ENCODE peak calls at places on chromosomes 2 and 18, in four cellular contexts. One of them, this sample, is unnamed.

GRCh38 chr2:10985260-10985659 is 73.5 kb downstream of the KCNF1 start:
- DNase-seq in SW 1271: no peak
- DNase-seq in activated naive CD4-positive, alpha-beta T cell treated with Interleukin-2 at 50 U/mL for 16 hours: no peak
- DNase-seq in sciatic nerve: peak; percentile 41
- DNase-seq in this sample: no peak

GRCh38 chr2:112658301-112658700 is 12.6 kb downstream of the SLC20A1 start:
- DNase-seq in SW 1271: no peak
- DNase-seq in sciatic nerve: no peak
- DNase-seq in activated naive CD4-positive, alpha-beta T cell treated with Interleukin-2 at 50 U/mL for 16 hours: no peak
- DNase-seq in this sample: no peak

GRCh38 chr18:5296706-5297320 is 1.3 kb upstream of the ZBTB14 start:
- DNase-seq in sciatic nerve: peak; percentile 85
- DNase-seq in activated naive CD4-positive, alpha-beta T cell treated with Interleukin-2 at 50 U/mL for 16 hours: peak; percentile 67
- DNase-seq in SW 1271: peak; percentile 52
- DNase-seq in this sample: peak; percentile 45

GRCh38 chr2:168422584-168422983 is 33.5 kb upstream of the CERS6 start:
- DNase-seq in sciatic nerve: no peak
- DNase-seq in activated naive CD4-positive, alpha-beta T cell treated with Interleukin-2 at 50 U/mL for 16 hours: no peak
- DNase-seq in SW 1271: no peak
- DNase-seq in this sample: no peak

GRCh38 chr2:33062665-33063249 is 116.0 kb downstream of the LTBP1 start:
- DNase-seq in SW 1271: no peak
- DNase-seq in sciatic nerve: no peak
- DNase-seq in activated naive CD4-positive, alpha-beta T cell treated with Interleukin-2 at 50 U/mL for 16 hours: no peak
- DNase-seq in this sample: no peak

GRCh38 chr2:130737592-130737991 is 8.7 kb downstream of the GPR148 start:
- DNase-seq in SW 1271: no peak
- DNase-seq in sciatic nerve: no peak
- DNase-seq in activated naive CD4-positive, alpha-beta T cell treated with Interleukin-2 at 50 U/mL for 16 hours: no peak
- DNase-seq in this sample: no peak

GRCh38 chr2:20625491-20625919 is 25.4 kb downstream of the HS1BP3 start:
- DNase-seq in sciatic nerve: peak; percentile 47
- DNase-seq in activated naive CD4-positive, alpha-beta T cell treated with Interleukin-2 at 50 U/mL for 16 hours: no peak
- DNase-seq in SW 1271: no peak
- DNase-seq in this sample: no peak

GRCh38 chr2:97870396-97870843 is 125.3 kb downstream of the TMEM131 start:
- DNase-seq in sciatic nerve: no peak
- DNase-seq in activated naive CD4-positive, alpha-beta T cell treated with Interleukin-2 at 50 U/mL for 16 hours: peak; percentile 46
- DNase-seq in SW 1271: peak; percentile 67
- DNase-seq in this sample: no peak

GRCh38 chr2:37581433-37581832 is 90.0 kb downstream of the CDC42EP3 start:
- DNase-seq in activated naive CD4-positive, alpha-beta T cell treated with Interleukin-2 at 50 U/mL for 16 hours: no peak
- DNase-seq in SW 1271: no peak
- DNase-seq in sciatic nerve: no peak
- DNase-seq in this sample: no peak

GRCh38 chr2:88837511-88838160 is 146.2 kb downstream of the RPIA start:
- DNase-seq in SW 1271: no peak
- DNase-seq in sciatic nerve: no peak
- DNase-seq in activated naive CD4-positive, alpha-beta T cell treated with Interleukin-2 at 50 U/mL for 16 hours: no peak
- DNase-seq in this sample: no peak

GRCh38 chr18:33839452-33840225 is 261.6 kb downstream of the ASXL3 start:
- DNase-seq in sciatic nerve: no peak
- DNase-seq in activated naive CD4-positive, alpha-beta T cell treated with Interleukin-2 at 50 U/mL for 16 hours: no peak
- DNase-seq in SW 1271: peak; percentile 15
- DNase-seq in this sample: peak; percentile 9

GRCh38 chr2:217430916-217431576 is 571.2 kb upstream of the TNP1 start:
- DNase-seq in sciatic nerve: no peak
- DNase-seq in activated naive CD4-positive, alpha-beta T cell treated with Interleukin-2 at 50 U/mL for 16 hours: no peak
- DNase-seq in SW 1271: no peak
- DNase-seq in this sample: no peak

GRCh38 chr2:189534854-189535253 is 45.7 kb downstream of the SLC40A1 start:
- DNase-seq in sciatic nerve: no peak
- DNase-seq in activated naive CD4-positive, alpha-beta T cell treated with Interleukin-2 at 50 U/mL for 16 hours: no peak
- DNase-seq in SW 1271: no peak
- DNase-seq in this sample: no peak

GRCh38 chr2:70789304-70790078 is 952 bp downstream of the FIGLA start:
- DNase-seq in SW 1271: peak; percentile 8
- DNase-seq in sciatic nerve: peak; percentile 83
- DNase-seq in activated naive CD4-positive, alpha-beta T cell treated with Interleukin-2 at 50 U/mL for 16 hours: peak; percentile 49
- DNase-seq in this sample: peak; percentile 18

GRCh38 chr2:165237056-165237455 is 2.2 kb upstream of the SCN2A start:
- DNase-seq in activated naive CD4-positive, alpha-beta T cell treated with Interleukin-2 at 50 U/mL for 16 hours: no peak
- DNase-seq in sciatic nerve: no peak
- DNase-seq in SW 1271: no peak
- DNase-seq in this sample: no peak

GRCh38 chr2:43634604-43635306 is 2.3 kb upstream of the PLEKHH2 start:
- DNase-seq in sciatic nerve: no peak
- DNase-seq in SW 1271: no peak
- DNase-seq in activated naive CD4-positive, alpha-beta T cell treated with Interleukin-2 at 50 U/mL for 16 hours: no peak
- DNase-seq in this sample: no peak

GRCh38 chr2:204611017-204611631 is 65.8 kb downstream of the PARD3B start:
- DNase-seq in activated naive CD4-positive, alpha-beta T cell treated with Interleukin-2 at 50 U/mL for 16 hours: no peak
- DNase-seq in SW 1271: no peak
- DNase-seq in sciatic nerve: no peak
- DNase-seq in this sample: no peak

GRCh38 chr2:16218651-16219050 is 278.3 kb downstream of the MYCN start:
- DNase-seq in SW 1271: no peak
- DNase-seq in sciatic nerve: no peak
- DNase-seq in activated naive CD4-positive, alpha-beta T cell treated with Interleukin-2 at 50 U/mL for 16 hours: no peak
- DNase-seq in this sample: no peak

GRCh38 chr18:55592572-55592971 is 4.6 kb upstream of the TCF4 start:
- DNase-seq in sciatic nerve: no peak
- DNase-seq in activated naive CD4-positive, alpha-beta T cell treated with Interleukin-2 at 50 U/mL for 16 hours: no peak
- DNase-seq in SW 1271: no peak
- DNase-seq in this sample: no peak

GRCh38 chr18:8776013-8776515 is 70.7 kb downstream of the MTCL1 start:
- DNase-seq in sciatic nerve: no peak
- DNase-seq in activated naive CD4-positive, alpha-beta T cell treated with Interleukin-2 at 50 U/mL for 16 hours: no peak
- DNase-seq in SW 1271: no peak
- DNase-seq in this sample: no peak

GRCh38 chr18:78977627-78978271 is 1.9 kb upstream of the SALL3 start:
- DNase-seq in SW 1271: no peak
- DNase-seq in sciatic nerve: no peak
- DNase-seq in activated naive CD4-positive, alpha-beta T cell treated with Interleukin-2 at 50 U/mL for 16 hours: no peak
- DNase-seq in this sample: no peak

GRCh38 chr2:3958969-3959368 is 255.6 kb downstream of the DCDC2C start:
- DNase-seq in sciatic nerve: no peak
- DNase-seq in SW 1271: no peak
- DNase-seq in activated naive CD4-positive, alpha-beta T cell treated with Interleukin-2 at 50 U/mL for 16 hours: no peak
- DNase-seq in this sample: no peak

GRCh38 chr2:72326759-72327158 is 179.1 kb upstream of the CYP26B1 start:
- DNase-seq in activated naive CD4-positive, alpha-beta T cell treated with Interleukin-2 at 50 U/mL for 16 hours: no peak
- DNase-seq in sciatic nerve: no peak
- DNase-seq in SW 1271: no peak
- DNase-seq in this sample: no peak

GRCh38 chr2:9380702-9381628 is 42.4 kb downstream of the ITGB1BP1 start:
- DNase-seq in sciatic nerve: peak; percentile 70
- DNase-seq in SW 1271: no peak
- DNase-seq in activated naive CD4-positive, alpha-beta T cell treated with Interleukin-2 at 50 U/mL for 16 hours: no peak
- DNase-seq in this sample: peak; percentile 81

GRCh38 chr2:119387381-119388129 is 20.8 kb downstream of the DBI start:
- DNase-seq in sciatic nerve: peak; percentile 81
- DNase-seq in activated naive CD4-positive, alpha-beta T cell treated with Interleukin-2 at 50 U/mL for 16 hours: peak; percentile 44
- DNase-seq in SW 1271: no peak
- DNase-seq in this sample: no peak

This sample was measured in glomerular endothelial cell.